ENCODE peak calls at places on chromosomes 5 and 9, in ten cellular contexts. G is posterior vena cava, V is dorsolateral prefrontal cortex, K is GM04503, Y is GM19239, M is iPS-NIHi11, J is WTC11, H is left cardiac atrium, T is NCI-H1930, O is T-helper 1 cell. E is an unnamed sample.

GRCh38 chr5:111066261-111066938 is 5.1 kb upstream of the TSLP start:
- DNase-seq in G (no peak), V (no peak), K (no peak), Y (no peak), M (no peak), J (no peak), H (no peak), T (no peak), O (no peak), E (no peak)

GRCh38 chr5:112004867-112005532 is 248.0 kb upstream of the NREP start:
- DNase-seq in G (no peak), V (no peak), K (peak), Y (no peak), M (no peak), J (no peak), H (no peak), T (no peak), O (no peak), E (no peak)

GRCh38 chr5:96247097-96247675 is 185.9 kb downstream of the PCSK1 start:
- DNase-seq in G (no peak), V (no peak), K (peak), Y (no peak), M (no peak), J (no peak), H (peak), T (no peak), O (no peak), E (no peak)

GRCh38 chr9:3857673-3858072 is 331.9 kb upstream of the RFX3 start:
- DNase-seq in G (no peak), V (no peak), K (no peak), Y (no peak), M (no peak), J (no peak), H (no peak), T (no peak), O (no peak), E (no peak)

GRCh38 chr5:11467588-11467987 is 436.7 kb downstream of the CTNND2 start:
- DNase-seq in G (no peak), V (no peak), K (no peak), Y (no peak), M (no peak), J (no peak), H (no peak), T (no peak), O (no peak), E (no peak)

GRCh38 chr9:17694336-17694735 is 115.5 kb downstream of the SH3GL2 start:
- DNase-seq in G (no peak), V (no peak), K (no peak), Y (no peak), M (no peak), J (no peak), H (no peak), T (no peak), O (no peak), E (no peak)

GRCh38 chr9:28853487-28853886 is 1280.2 kb upstream of the C9orf72 start:
- DNase-seq in G (no peak), V (no peak), K (no peak), Y (no peak), M (no peak), J (no peak), H (no peak), T (no peak), O (no peak), E (no peak)

GRCh38 chr9:88949425-88949824 is 41.8 kb upstream of the S1PR3 start:
- DNase-seq in G (no peak), V (no peak), K (no peak), Y (no peak), M (no peak), J (no peak), H (peak), T (no peak), O (no peak), E (no peak)

GRCh38 chr5:1053391-1054017 is 44.9 kb downstream of the NKD2 start:
- DNase-seq in G (no peak), V (no peak), K (peak), Y (no peak), M (no peak), J (no peak), H (no peak), T (no peak), O (no peak), E (no peak)

GRCh38 chr9:81824802-81825770 is 103.1 kb upstream of the SPATA31D4 start:
- DNase-seq in G (no peak), V (no peak), K (no peak), Y (no peak), M (no peak), J (no peak), H (no peak), T (no peak), O (no peak), E (no peak)

GRCh38 chr9:132716007-132716406 is 45.7 kb downstream of the GTF3C4 start:
- DNase-seq in G (no peak), V (no peak), K (no peak), Y (no peak), M (no peak), J (no peak), H (no peak), T (no peak), O (no peak), E (no peak)

GRCh38 chr9:31347082-31347617 is 1037.3 kb upstream of the ACO1 start:
- DNase-seq in G (no peak), V (no peak), K (no peak), Y (peak), M (no peak), J (no peak), H (no peak), T (no peak), O (peak), E (no peak)